ENCODE peak calls at places on chromosomes 11 and 22, in four cellular contexts. One of them, this sample, is unnamed.

GRCh38 chr11:121800704-121801516 is 315.1 kb downstream of the BLID start:
- DNase-seq in right cardiac atrium: peak; percentile 59
- DNase-seq in heart left ventricle: no peak
- DNase-seq in mucosa of descending colon: no peak
- DNase-seq in this sample: no peak

GRCh38 chr11:55707029-55707428 is 45.0 kb downstream of the OR4C6 start:
- DNase-seq in right cardiac atrium: no peak
- DNase-seq in heart left ventricle: no peak
- DNase-seq in mucosa of descending colon: no peak
- DNase-seq in this sample: no peak

GRCh38 chr11:69221086-69221485 is 65.4 kb downstream of the SMIM38 start:
- DNase-seq in right cardiac atrium: no peak
- DNase-seq in heart left ventricle: no peak
- DNase-seq in mucosa of descending colon: no peak
- DNase-seq in this sample: no peak

GRCh38 chr22:44489817-44490216 is 8.2 kb downstream of the RTL6 start:
- DNase-seq in right cardiac atrium: no peak
- DNase-seq in heart left ventricle: no peak
- DNase-seq in mucosa of descending colon: no peak
- DNase-seq in this sample: no peak

GRCh38 chr11:101860694-101861371 is 54.0 kb upstream of the CEP126 start:
- DNase-seq in right cardiac atrium: peak; percentile 57
- DNase-seq in heart left ventricle: no peak
- DNase-seq in mucosa of descending colon: peak; percentile 63
- DNase-seq in this sample: peak; percentile 60

GRCh38 chr22:42932857-42933782 is 76.0 kb upstream of the ARFGAP3 start:
- DNase-seq in right cardiac atrium: peak; percentile 64
- DNase-seq in heart left ventricle: no peak
- DNase-seq in mucosa of descending colon: no peak
- DNase-seq in this sample: peak; percentile 80

GRCh38 chr11:44702897-44703296 is 23.9 kb upstream of the TSPAN18 start:
- DNase-seq in right cardiac atrium: no peak
- DNase-seq in heart left ventricle: no peak
- DNase-seq in mucosa of descending colon: no peak
- DNase-seq in this sample: no peak

GRCh38 chr22:21598302-21598701 is 30.8 kb downstream of the UBE2L3 start:
- DNase-seq in right cardiac atrium: no peak
- DNase-seq in heart left ventricle: no peak
- DNase-seq in mucosa of descending colon: no peak
- DNase-seq in this sample: no peak

GRCh38 chr11:107858217-107859070 is at the start of gene SLC35F2:
- DNase-seq in right cardiac atrium: peak; percentile 80
- DNase-seq in heart left ventricle: peak; percentile 78
- DNase-seq in mucosa of descending colon: peak; percentile 78
- DNase-seq in this sample: peak; percentile 67

GRCh38 chr11:109586789-109587188 is 164.8 kb downstream of the C11orf87 start:
- DNase-seq in right cardiac atrium: no peak
- DNase-seq in heart left ventricle: no peak
- DNase-seq in mucosa of descending colon: no peak
- DNase-seq in this sample: no peak

GRCh38 chr22:39362271-39362670 is 12.5 kb downstream of the SYNGR1 start:
- DNase-seq in right cardiac atrium: no peak
- DNase-seq in heart left ventricle: no peak
- DNase-seq in mucosa of descending colon: no peak
- DNase-seq in this sample: no peak

GRCh38 chr11:60756307-60757032 is at the start of gene MS4A15:
- DNase-seq in right cardiac atrium: no peak
- DNase-seq in heart left ventricle: no peak
- DNase-seq in mucosa of descending colon: peak; percentile 28
- DNase-seq in this sample: peak; percentile 56

GRCh38 chr11:127445476-127445875 is 444.9 kb upstream of the KIRREL3 start:
- DNase-seq in right cardiac atrium: no peak
- DNase-seq in heart left ventricle: no peak
- DNase-seq in mucosa of descending colon: no peak
- DNase-seq in this sample: no peak

GRCh38 chr22:21051836-21052400 is 6.2 kb downstream of the LRRC74B start:
- DNase-seq in right cardiac atrium: no peak
- DNase-seq in heart left ventricle: no peak
- DNase-seq in mucosa of descending colon: no peak
- DNase-seq in this sample: no peak

GRCh38 chr11:104343578-104343977 is 179.6 kb upstream of the PDGFD start:
- DNase-seq in right cardiac atrium: no peak
- DNase-seq in heart left ventricle: no peak
- DNase-seq in mucosa of descending colon: no peak
- DNase-seq in this sample: no peak

GRCh38 chr11:88377151-88377550 is 39.6 kb upstream of the CTSC start:
- DNase-seq in right cardiac atrium: no peak
- DNase-seq in heart left ventricle: no peak
- DNase-seq in mucosa of descending colon: no peak
- DNase-seq in this sample: no peak

GRCh38 chr11:77147668-77148321 is 19.7 kb downstream of the MYO7A start:
- DNase-seq in right cardiac atrium: peak; percentile 66
- DNase-seq in heart left ventricle: peak; percentile 56
- DNase-seq in mucosa of descending colon: peak; percentile 48
- DNase-seq in this sample: no peak

GRCh38 chr11:79963886-79964660 is 523.2 kb upstream of the TENM4 start:
- DNase-seq in right cardiac atrium: no peak
- DNase-seq in heart left ventricle: no peak
- DNase-seq in mucosa of descending colon: no peak
- DNase-seq in this sample: no peak

GRCh38 chr22:49427341-49427740 is 400.3 kb downstream of the BRD1 start:
- DNase-seq in right cardiac atrium: no peak
- DNase-seq in heart left ventricle: no peak
- DNase-seq in mucosa of descending colon: no peak
- DNase-seq in this sample: no peak
- H3K9me3 ChIP-seq in right cardiac atrium: no peaks in the 10 kb centered on the region
- H3K9me3 ChIP-seq in heart left ventricle: no peaks in the 10 kb centered on the region
- H3K9me3 ChIP-seq in mucosa of descending colon: no peaks in the 10 kb centered on the region
- H3K9me3 ChIP-seq in this sample: no peaks in the 10 kb centered on the region

GRCh38 chr11:115679945-115680344 is 175.7 kb upstream of the CADM1 start:
- DNase-seq in right cardiac atrium: no peak
- DNase-seq in heart left ventricle: no peak
- DNase-seq in mucosa of descending colon: no peak
- DNase-seq in this sample: no peak

GRCh38 chr11:115676768-115677167 is 172.6 kb upstream of the CADM1 start:
- DNase-seq in right cardiac atrium: no peak
- DNase-seq in heart left ventricle: no peak
- DNase-seq in mucosa of descending colon: no peak
- DNase-seq in this sample: no peak

GRCh38 chr11:115676206-115676605 is 172.0 kb upstream of the CADM1 start:
- DNase-seq in right cardiac atrium: no peak
- DNase-seq in heart left ventricle: no peak
- DNase-seq in mucosa of descending colon: no peak
- DNase-seq in this sample: no peak

GRCh38 chr11:115677190-115677589 is 173.0 kb upstream of the CADM1 start:
- DNase-seq in right cardiac atrium: no peak
- DNase-seq in heart left ventricle: no peak
- DNase-seq in mucosa of descending colon: no peak
- DNase-seq in this sample: no peak

GRCh38 chr11:115678942-115679341 is 174.7 kb upstream of the CADM1 start:
- DNase-seq in right cardiac atrium: peak; percentile 64
- DNase-seq in heart left ventricle: no peak
- DNase-seq in mucosa of descending colon: peak; percentile 71
- DNase-seq in this sample: no peak
- H3K4me1 ChIP-seq in right cardiac atrium: no peaks in the 10 kb centered on the region
- H3K4me1 ChIP-seq in heart left ventricle: peaks cover 7% of the 10 kb centered on the region
- H3K4me1 ChIP-seq in mucosa of descending colon: no peaks in the 10 kb centered on the region
- H3K4me1 ChIP-seq in this sample: no peaks in the 10 kb centered on the region

GRCh38 chr11:57288771-57289579 is 35.8 kb downstream of the TNKS1BP1 start:
- DNase-seq in right cardiac atrium: peak; percentile 59
- DNase-seq in heart left ventricle: no peak
- DNase-seq in mucosa of descending colon: peak; percentile 59
- DNase-seq in this sample: no peak
- H3K9me3 ChIP-seq in right cardiac atrium: no peaks in the 10 kb centered on the region
- H3K9me3 ChIP-seq in heart left ventricle: no peaks in the 10 kb centered on the region
- H3K9me3 ChIP-seq in mucosa of descending colon: no peaks in the 10 kb centered on the region
- H3K9me3 ChIP-seq in this sample: no peaks in the 10 kb centered on the region

GRCh38 chr22:28911279-28911640 is 27.9 kb downstream of the ZNRF3 start:
- DNase-seq in right cardiac atrium: no peak
- DNase-seq in heart left ventricle: no peak
- DNase-seq in mucosa of descending colon: no peak
- DNase-seq in this sample: no peak

GRCh38 chr22:28907311-28908008 is 24.1 kb downstream of the ZNRF3 start:
- DNase-seq in right cardiac atrium: no peak
- DNase-seq in heart left ventricle: no peak
- DNase-seq in mucosa of descending colon: no peak
- DNase-seq in this sample: no peak

GRCh38 chr22:28909375-28909774 is 26.0 kb downstream of the ZNRF3 start:
- DNase-seq in right cardiac atrium: no peak
- DNase-seq in heart left ventricle: no peak
- DNase-seq in mucosa of descending colon: no peak
- DNase-seq in this sample: no peak

GRCh38 chr22:28911777-28912669 is 28.7 kb downstream of the ZNRF3 start:
- DNase-seq in right cardiac atrium: no peak
- DNase-seq in heart left ventricle: no peak
- DNase-seq in mucosa of descending colon: peak; percentile 77
- DNase-seq in this sample: no peak

DNA sequence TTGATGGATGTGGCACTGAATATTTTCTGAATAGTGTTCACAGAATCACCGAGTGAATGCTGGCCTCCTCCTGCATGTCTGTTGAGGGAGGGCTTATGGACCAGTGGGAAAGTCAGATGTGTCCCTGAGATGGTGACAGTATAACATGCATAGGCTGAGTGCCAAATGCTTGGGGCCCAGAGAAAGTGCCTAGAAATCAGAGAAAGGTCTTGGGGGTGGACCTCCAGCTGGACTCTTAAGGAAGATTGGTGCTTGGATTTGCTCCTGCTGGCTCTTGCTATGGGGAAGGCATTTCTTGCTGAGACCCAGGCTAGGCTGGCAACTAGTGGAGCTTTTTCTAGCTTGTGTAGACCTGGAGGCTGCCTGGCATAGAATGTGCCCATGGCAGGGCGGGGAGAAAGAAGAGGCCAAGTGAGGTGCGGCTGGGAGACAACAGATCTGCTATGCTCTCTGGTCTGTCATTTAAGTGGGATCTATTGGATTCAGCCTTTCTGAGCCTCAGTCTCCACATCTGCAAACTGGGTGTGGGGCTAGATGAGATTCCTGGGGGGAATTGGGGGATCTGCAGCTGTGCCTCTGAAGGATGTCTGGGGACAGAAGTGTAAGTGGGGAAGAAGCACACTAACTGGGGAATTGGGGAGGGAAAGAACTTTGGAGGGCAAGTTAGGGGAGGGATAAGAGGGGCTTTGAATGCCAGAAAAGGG is 27.4 kb downstream of the ZNRF3 start:
- DNase-seq in right cardiac atrium: no peak
- DNase-seq in heart left ventricle: no peak
- DNase-seq in mucosa of descending colon: no peak
- DNase-seq in this sample: no peak
- H3K4me1 ChIP-seq in right cardiac atrium: peaks cover 20% of the 10 kb centered on the region
- H3K4me1 ChIP-seq in heart left ventricle: peaks cover 5% of the 10 kb centered on the region
- H3K4me1 ChIP-seq in mucosa of descending colon: peaks cover 21% of the 10 kb centered on the region
- H3K4me1 ChIP-seq in this sample: no peaks in the 10 kb centered on the region

GRCh38 chr22:47457021-47457420 is 694.6 kb downstream of the TBC1D22A start:
- DNase-seq in right cardiac atrium: no peak
- DNase-seq in heart left ventricle: no peak
- DNase-seq in mucosa of descending colon: no peak
- DNase-seq in this sample: no peak

GRCh38 chr22:47460870-47461269 is 698.4 kb downstream of the TBC1D22A start:
- DNase-seq in right cardiac atrium: no peak
- DNase-seq in heart left ventricle: no peak
- DNase-seq in mucosa of descending colon: no peak
- DNase-seq in this sample: no peak

GRCh38 chr22:47458348-47458747 is 695.9 kb downstream of the TBC1D22A start:
- DNase-seq in right cardiac atrium: no peak
- DNase-seq in heart left ventricle: no peak
- DNase-seq in mucosa of descending colon: no peak
- DNase-seq in this sample: no peak

GRCh38 chr22:47456031-47456430 is 693.6 kb downstream of the TBC1D22A start:
- DNase-seq in right cardiac atrium: no peak
- DNase-seq in heart left ventricle: no peak
- DNase-seq in mucosa of descending colon: no peak
- DNase-seq in this sample: no peak

GRCh38 chr22:47457509-47458300 is 695.3 kb downstream of the TBC1D22A start:
- DNase-seq in right cardiac atrium: no peak
- DNase-seq in heart left ventricle: no peak
- DNase-seq in mucosa of descending colon: no peak
- DNase-seq in this sample: no peak
- H3K9me3 ChIP-seq in right cardiac atrium: no peaks in the 10 kb centered on the region
- H3K9me3 ChIP-seq in heart left ventricle: no peaks in the 10 kb centered on the region
- H3K9me3 ChIP-seq in mucosa of descending colon: no peaks in the 10 kb centered on the region
- H3K9me3 ChIP-seq in this sample: no peaks in the 10 kb centered on the region

DNA sequence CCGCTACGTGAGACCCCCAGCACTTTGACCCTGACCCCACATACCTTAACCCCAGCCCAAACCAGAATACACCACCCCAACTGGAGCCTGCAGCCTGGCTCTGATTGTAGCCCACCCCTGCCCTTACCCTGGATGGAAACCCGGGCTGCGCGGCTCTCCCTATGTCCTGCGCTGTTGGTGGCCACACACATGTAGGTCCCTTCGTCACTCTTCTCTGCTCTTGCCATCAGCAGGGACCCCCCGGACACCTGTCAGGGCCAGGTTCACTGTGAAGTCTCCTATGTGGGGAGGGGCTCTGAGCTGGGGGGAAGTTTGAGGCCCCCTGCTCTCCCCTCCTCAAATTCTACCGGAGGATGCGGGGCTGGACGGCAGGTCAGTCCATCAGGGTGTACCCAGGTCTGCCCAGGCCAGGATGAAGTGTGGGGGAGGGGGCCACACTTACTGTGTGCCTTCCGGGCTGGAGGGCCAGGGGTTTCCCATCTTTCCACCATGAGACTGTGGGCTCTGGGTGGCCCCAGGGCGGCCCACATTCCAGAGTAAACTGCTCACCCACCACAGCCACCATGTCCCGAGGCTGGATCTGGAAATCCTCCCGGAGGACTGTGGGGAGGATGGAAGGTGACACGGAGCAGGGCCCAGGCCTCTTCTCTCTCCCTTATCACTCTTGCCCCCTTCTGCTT is 1.5 kb downstream of the ROBO4 start:
- DNase-seq in right cardiac atrium: no peak
- DNase-seq in heart left ventricle: no peak
- DNase-seq in mucosa of descending colon: no peak
- DNase-seq in this sample: no peak
- H3K4me1 ChIP-seq in right cardiac atrium: peaks cover 8% of the 10 kb centered on the region
- H3K4me1 ChIP-seq in heart left ventricle: peaks cover 7% of the 10 kb centered on the region
- H3K4me1 ChIP-seq in mucosa of descending colon: no peaks in the 10 kb centered on the region
- H3K4me1 ChIP-seq in this sample: no peaks in the 10 kb centered on the region

GRCh38 chr11:99271527-99271926 is 250.8 kb downstream of the CNTN5 start:
- DNase-seq in right cardiac atrium: no peak
- DNase-seq in heart left ventricle: no peak
- DNase-seq in mucosa of descending colon: no peak
- DNase-seq in this sample: no peak
- H3K9me3 ChIP-seq in right cardiac atrium: no peaks in the 10 kb centered on the region
- H3K9me3 ChIP-seq in heart left ventricle: no peaks in the 10 kb centered on the region
- H3K9me3 ChIP-seq in mucosa of descending colon: no peaks in the 10 kb centered on the region
- H3K9me3 ChIP-seq in this sample: no peaks in the 10 kb centered on the region

This sample was measured in Peyer's patch.